ENCODE peak calls at places on chromosomes 13 and 19, in seven cellular contexts. C, M, Z, W, U, V and Y are unnamed samples.

GRCh38 chr19:47778089-47778953 is at the start of gene SELENOW:
- DNase-seq in C (peak; percentile 88), M (peak; percentile 93), Z (peak; percentile 83), W (peak; percentile 93), U (no peak), V (peak; percentile 87), Y (peak; percentile 62)

GRCh38 chr13:57631607-57632275 is at the start of gene PCDH17:
- DNase-seq in C (peak; percentile 7), M (peak; percentile 73), Z (peak; percentile 34), W (no peak), U (no peak), V (no peak), Y (no peak)

GRCh38 chr19:48239582-48240141 is 16.1 kb downstream of the CARD8 start:
- DNase-seq in C (no peak), M (no peak), Z (no peak), W (no peak), U (no peak), V (no peak), Y (no peak)

GRCh38 chr13:58455094-58455493 is 823.5 kb downstream of the PCDH17 start:
- DNase-seq in C (no peak), M (no peak), Z (no peak), W (no peak), U (no peak), V (no peak), Y (no peak)

GRCh38 chr19:46932346-46932745 is 71.5 kb downstream of the ARHGAP35 start:
- DNase-seq in C (no peak), M (no peak), Z (no peak), W (no peak), U (no peak), V (no peak), Y (no peak)

GRCh38 chr13:45851171-45851889 is at the start of gene SIAH3:
- DNase-seq in C (no peak), M (no peak), Z (no peak), W (no peak), U (no peak), V (no peak), Y (no peak)

GRCh38 chr19:52621376-52621775 is 16.8 kb downstream of the ZNF83 start:
- DNase-seq in C (no peak), M (no peak), Z (no peak), W (no peak), U (no peak), V (no peak), Y (no peak)

GRCh38 chr19:34475026-34475974 is 6.3 kb upstream of the WTIP start:
- DNase-seq in C (no peak), M (no peak), Z (no peak), W (no peak), U (peak; percentile 84), V (no peak), Y (no peak)

GRCh38 chr19:13072206-13072898 is 30.3 kb downstream of the LYL1 start:
- DNase-seq in C (no peak), M (no peak), Z (no peak), W (no peak), U (no peak), V (no peak), Y (no peak)

GRCh38 chr19:1450735-1451669 is 1.1 kb downstream of the APC2 start:
- DNase-seq in C (no peak), M (no peak), Z (no peak), W (no peak), U (no peak), V (no peak), Y (no peak)

GRCh38 chr19:19053508-19054314 is 10.1 kb upstream of the SLC25A42 start:
- DNase-seq in C (peak; percentile 77), M (peak; percentile 86), Z (peak; percentile 70), W (peak; percentile 79), U (no peak), V (no peak), Y (no peak)

GRCh38 chr19:32652893-32653625 is 21.9 kb downstream of the ANKRD27 start:
- DNase-seq in C (peak; percentile 66), M (no peak), Z (peak; percentile 88), W (no peak), U (no peak), V (no peak), Y (peak; percentile 70)

GRCh38 chr19:50036905-50037304 is 11.1 kb downstream of the ZNF473 start:
- DNase-seq in C (no peak), M (no peak), Z (no peak), W (no peak), U (no peak), V (no peak), Y (no peak)

GRCh38 chr19:46634045-46634655 is 1.9 kb downstream of the GNG8 start:
- DNase-seq in C (peak; percentile 97), M (peak; percentile 94), Z (peak; percentile 96), W (peak; percentile 98), U (no peak), V (peak; percentile 94), Y (peak; percentile 91)

GRCh38 chr19:2533686-2534085 is 57.8 kb downstream of the GADD45B start:
- DNase-seq in C (no peak), M (no peak), Z (no peak), W (no peak), U (no peak), V (no peak), Y (no peak)
- TF ChIP-seq POLR2AphosphoS5 in C (no peak), M (no peak), Z (no peak), W (no peak), U (no peak), V (no peak), Y (no peak)

GRCh38 chr13:49936943-49937273 is 768 bp upstream of the SPRYD7 start:
- DNase-seq in C (no peak), M (no peak), Z (no peak), W (no peak), U (no peak), V (peak; percentile 62), Y (no peak)

GRCh38 chr13:49935171-49936084 is 712 bp downstream of the SPRYD7 start:
- DNase-seq in C (peak; percentile 38), M (no peak), Z (peak; percentile 33), W (peak; percentile 44), U (no peak), V (no peak), Y (peak; percentile 51)

GRCh38 chr13:49938921-49939320 is 2.8 kb upstream of the SPRYD7 start:
- DNase-seq in C (peak; percentile 86), M (no peak), Z (peak; percentile 78), W (no peak), U (no peak), V (no peak), Y (no peak)

GRCh38 chr13:49938274-49938673 is 2.1 kb upstream of the SPRYD7 start:
- DNase-seq in C (peak; percentile 26), M (no peak), Z (no peak), W (no peak), U (no peak), V (no peak), Y (no peak)

DNA sequence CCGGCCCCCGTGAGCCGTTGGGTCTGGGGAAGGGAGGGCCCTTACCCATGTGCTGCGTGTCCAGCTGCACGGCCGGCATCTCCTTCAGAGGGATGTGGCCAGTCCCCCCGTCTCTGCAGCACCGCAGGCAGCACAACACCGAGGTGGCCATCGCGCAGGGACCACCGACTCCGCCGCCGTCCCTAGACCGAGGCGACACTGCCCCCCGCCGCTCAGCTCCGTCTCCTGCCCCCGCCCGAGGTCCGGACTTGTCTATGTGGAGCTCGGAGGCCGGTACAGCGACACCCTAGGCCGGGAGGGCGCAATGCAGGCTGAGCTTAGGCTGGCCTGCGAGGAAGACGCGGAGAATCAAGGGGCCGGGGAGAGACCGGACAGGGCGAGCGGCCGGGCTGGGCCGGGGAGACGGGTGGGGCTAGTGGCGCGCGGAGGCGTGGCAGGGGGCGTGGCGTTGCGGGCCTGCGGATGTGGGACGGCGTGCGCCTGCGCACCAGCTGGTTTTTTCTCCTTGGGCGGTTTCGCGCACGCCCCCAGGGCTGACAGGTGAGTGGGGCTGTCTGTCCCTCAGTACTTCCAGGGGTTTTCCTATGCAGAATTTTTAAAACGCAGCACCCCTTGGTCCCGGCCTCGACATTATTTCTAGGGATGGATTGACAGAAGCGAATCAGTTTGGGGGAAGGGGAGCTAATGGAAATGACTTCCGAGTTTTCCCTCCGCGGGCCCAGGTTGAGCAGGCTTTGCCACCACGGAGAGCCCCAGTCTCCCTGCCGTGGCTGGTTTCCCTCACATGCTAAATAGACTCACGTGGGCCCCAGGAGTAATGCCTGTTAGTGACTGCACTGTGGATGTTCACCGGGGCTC is at the start of gene SPRYD7:
- DNase-seq in C (peak; percentile 99), M (peak; percentile 100), Z (peak; percentile 98), W (peak; percentile 93), U (peak; percentile 95), V (peak; percentile 98), Y (peak; percentile 96)
- TF ChIP-seq POLR2A in C (peak; percentile 80), M (no peak), Z (no peak), W (peak; percentile 78), U (no peak), V (no peak), Y (peak; percentile 6)

DNA sequence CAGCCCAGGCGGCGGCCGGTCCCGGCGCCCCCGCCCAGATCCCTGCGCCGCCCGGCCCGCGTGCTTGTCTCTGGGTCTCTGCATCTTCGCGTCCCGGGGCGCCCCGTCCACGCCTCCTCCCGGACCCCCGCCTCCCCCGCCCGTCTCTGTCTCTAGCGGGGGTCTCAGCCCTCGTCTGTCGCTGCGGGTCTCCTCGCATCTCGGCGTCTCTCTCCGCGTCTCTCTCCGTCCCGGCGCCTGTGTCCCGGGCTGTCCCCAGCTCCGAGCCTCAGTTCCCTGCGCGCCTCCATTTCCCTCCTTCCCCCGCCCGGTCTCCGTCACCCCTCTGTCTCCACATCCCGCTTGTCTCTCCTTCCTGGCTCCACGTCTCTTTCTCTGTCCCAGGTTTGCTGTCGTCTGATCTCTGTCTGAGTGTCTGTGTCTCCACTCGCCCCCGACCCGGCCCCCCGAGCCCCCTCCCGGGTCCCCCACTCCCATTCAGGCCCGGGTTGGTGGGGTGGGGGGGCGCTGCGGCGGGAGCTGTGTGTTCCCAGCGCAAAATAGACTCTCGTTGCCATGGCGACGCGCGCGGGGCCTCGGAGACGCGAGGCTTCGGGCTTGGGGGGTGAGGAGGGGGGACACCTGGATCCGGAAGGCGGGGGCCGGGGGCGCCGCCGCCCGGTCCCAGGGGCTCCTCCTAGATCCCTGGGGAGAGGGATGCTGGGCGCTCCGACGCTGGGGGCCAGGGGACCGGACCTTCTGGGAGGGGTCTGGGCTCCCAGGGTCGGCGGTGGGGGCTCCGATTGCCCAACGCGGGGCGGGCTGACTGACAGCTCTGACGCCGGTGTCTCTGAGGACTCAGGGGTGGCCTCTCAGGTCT is 8.7 kb upstream of the SHISA7 start:
- DNase-seq in C (no peak), M (no peak), Z (no peak), W (peak; percentile 28), U (no peak), V (no peak), Y (no peak)
- H3K4me3 ChIP-seq in C (no peak overlapping the region), M (no peak overlapping the region), Z (peak overlapping the region; percentile 35), W (peak overlapping the region; percentile 28), U (no peak overlapping the region), V (peak overlapping the region; percentile 44), Y (peak overlapping the region; percentile 54)

DNA sequence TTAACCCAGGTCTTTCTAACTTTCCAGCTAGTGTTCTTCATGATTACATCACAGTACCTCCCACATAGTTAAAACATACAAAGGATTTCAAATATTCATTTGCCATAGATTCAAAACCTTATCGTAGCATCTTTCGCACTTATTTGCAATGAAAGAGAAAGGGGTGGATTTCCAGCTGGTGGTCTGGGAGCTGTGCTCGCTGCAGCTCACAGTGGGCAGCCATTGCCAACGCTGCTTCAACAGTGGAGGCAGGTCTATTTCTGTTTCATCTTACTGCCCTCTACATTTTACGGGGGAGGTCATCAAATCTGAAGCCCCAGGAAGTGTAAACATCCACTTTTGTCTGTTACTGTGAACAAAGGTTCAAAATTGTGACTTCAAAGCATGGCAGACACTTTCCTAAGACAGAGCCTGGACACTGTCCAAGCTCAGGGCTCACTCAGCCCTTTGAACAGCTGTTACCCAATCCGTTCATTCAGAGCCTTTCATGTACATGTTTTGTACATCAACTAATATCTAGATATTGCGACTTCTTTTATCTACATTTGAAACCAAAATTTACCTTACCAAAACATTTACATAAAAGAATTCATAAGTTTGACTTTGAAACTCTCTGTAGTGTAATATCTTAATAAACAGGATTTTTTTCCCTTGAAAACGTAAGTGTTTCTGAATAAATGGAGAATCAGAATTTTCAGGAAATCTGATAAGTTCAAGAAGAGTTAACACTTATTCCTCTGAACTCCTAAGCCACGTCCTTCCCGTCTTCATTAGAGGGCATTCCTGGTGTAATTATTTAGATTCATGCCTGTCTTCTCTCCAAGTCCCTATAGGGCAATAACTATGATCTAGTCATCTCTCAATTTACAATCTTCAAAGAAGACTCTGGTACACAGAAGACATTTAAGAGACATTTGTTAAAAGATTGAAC is 25.1 kb downstream of the STARD13 start:
- DNase-seq in C (no peak), M (no peak), Z (no peak), W (no peak), U (no peak), V (no peak), Y (no peak)
- TF ChIP-seq POLR2AphosphoS5 in C (no peak), M (no peak), Z (no peak), W (no peak), U (no peak), V (no peak), Y (no peak)